ENCODE peak calls at places on chromosomes 13 and 19, in eight cellular contexts. M is OCI-LY7, X is psoas muscle, K is body of pancreas, Y is neural progenitor cell, Z is IMR-90, P is mucosa of descending colon, V is uterus. N is an unnamed sample. For H3K9me3 and H3K4me1, the result is how much of the 10 kb centered on the place peaks cover.

GRCh38 chr13:97174638-97175037 is 47.5 kb upstream of the MBNL2 start:
- DNase-seq in K (no peak), V (no peak), Z (no peak), M (no peak), Y (no peak), X (no peak), P (no peak), N (no peak)

GRCh38 chr19:17091758-17092333 is 16.3 kb downstream of the MYO9B start:
- DNase-seq in V (no peak), X (peak), P (peak), Z (no peak), M (no peak), K (no peak), Y (no peak), N (peak)

GRCh38 chr19:329876-330275 is 14.7 kb downstream of the MIER2 start:
- DNase-seq in Y (no peak), Z (no peak), V (no peak), K (no peak), M (no peak), X (no peak), P (no peak), N (no peak)

GRCh38 chr19:17183858-17184271 is 31.3 kb upstream of the USE1 start:
- DNase-seq in Z (no peak), Y (no peak), M (peak), V (no peak), P (no peak), X (no peak), K (no peak), N (no peak)

GRCh38 chr13:60226507-60226906 is 62.8 kb upstream of the DIAPH3 start:
- DNase-seq in X (no peak), Y (peak), V (no peak), P (peak), M (peak), Z (peak), K (peak), N (peak)

GRCh38 chr19:461664-462551 is 1.1 kb upstream of the SHC2 start:
- DNase-seq in V (peak), P (peak), Z (no peak), M (no peak), X (no peak), K (peak), Y (peak), N (peak)

GRCh38 chr13:66951426-66951825 is 278.7 kb downstream of the PCDH9 start:
- DNase-seq in Y (no peak), V (no peak), Z (no peak), M (no peak), P (no peak), K (no peak), X (no peak), N (no peak)

GRCh38 chr19:3969435-3970312 is 1.2 kb downstream of the DAPK3 start:
- DNase-seq in Y (peak), V (peak), Z (peak), K (peak), M (no peak), X (peak), P (no peak), N (no peak)

GRCh38 chr13:48653074-48654054 is at the start of gene CYSLTR2:
- DNase-seq in K (no peak), P (no peak), Z (peak), V (no peak), M (no peak), X (no peak), Y (peak), N (no peak)

GRCh38 chr19:11023635-11024168 is 62.9 kb downstream of the SMARCA4 start:
- DNase-seq in Y (no peak), K (no peak), Z (no peak), P (no peak), M (no peak), V (no peak), X (no peak), N (no peak)

GRCh38 chr19:9966448-9966847 is 30.1 kb upstream of the OLFM2 start:
- DNase-seq in M (no peak), V (no peak), K (no peak), Z (no peak), Y (peak), X (no peak), P (no peak), N (no peak)

GRCh38 chr19:38880076-38880881 is 2.2 kb upstream of the RINL start:
- DNase-seq in Z (no peak), K (no peak), Y (peak), X (peak), P (no peak), M (no peak), V (no peak), N (no peak)
- H3K9me3 ChIP-seq in Z (under half), K (under half), Y (under half), X (under half), P (under half), M (under half), V (under half), N (under half)

GRCh38 chr19:8832132-8833021 is at the start of the genes MBD3L1 and ZNF558:
- DNase-seq in M (peak), K (peak), Z (peak), X (peak), V (peak), Y (peak), P (peak), N (peak)
- TF ChIP-seq CTCF in M (peak), K (no peak), Z (peak), X (peak), V (peak), Y (no peak), P (peak), N (no peak)

DNA sequence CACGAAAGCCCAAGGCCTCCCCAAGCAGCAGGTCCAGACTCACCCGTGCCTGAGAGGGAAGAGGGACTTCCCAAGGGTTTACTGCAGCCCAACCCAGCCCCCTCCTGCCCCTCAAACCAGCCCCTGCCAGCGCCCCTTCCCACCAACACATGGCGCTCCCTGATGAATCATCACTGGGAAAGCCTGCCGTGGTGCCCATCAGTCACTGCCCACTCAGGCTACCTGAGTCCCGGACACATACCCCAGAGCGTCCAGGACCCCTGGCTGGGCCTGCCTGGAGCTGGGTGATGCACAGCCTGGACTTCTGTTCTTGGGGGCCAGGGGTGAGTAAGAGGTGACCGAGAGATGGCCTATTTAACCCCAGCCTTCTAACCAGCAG is 60.6 kb downstream of the MLLT1 start:
- DNase-seq in Z (no peak), M (no peak), K (no peak), X (no peak), Y (no peak), P (no peak), V (no peak), N (peak)
- H3K4me1 ChIP-seq in Z (under half), M (under half), K (under half), X (half or more), Y (under half), P (under half), V (under half), N (under half)

DNA sequence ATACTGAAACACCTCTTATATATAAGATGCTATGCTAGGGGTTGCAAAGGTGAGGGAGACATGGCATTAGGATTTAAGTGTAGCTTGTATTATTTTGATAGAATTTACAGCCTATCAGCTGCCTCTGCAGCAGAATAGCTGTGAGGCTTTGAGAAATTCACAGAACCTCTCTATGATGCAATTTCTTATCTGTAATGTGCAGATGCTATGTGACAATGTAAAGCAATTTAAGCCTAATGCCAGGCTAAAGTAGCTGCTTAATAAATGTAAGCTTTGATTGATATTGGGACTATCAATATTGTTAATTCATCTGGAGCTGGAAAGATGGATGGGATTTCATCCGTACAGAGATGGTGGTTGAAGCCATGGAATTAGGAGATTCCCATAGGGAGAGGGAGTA is 1.6 kb downstream of the ADGRE3 start:
- DNase-seq in X (no peak), Y (no peak), M (no peak), V (no peak), P (no peak), K (no peak), Z (no peak), N (no peak)
- H3K9me3 ChIP-seq in X (under half), Y (under half), M (under half), V (under half), P (under half), K (under half), Z (under half), N (under half)

N was measured in adrenal gland.